ENCODE peak calls at places on chromosome 4, in seven cellular contexts. One of them, this sample, is unnamed.

GRCh38 chr4:82983450-82983849 is 27.2 kb downstream of the LIN54 start:
- DNase-seq in breast epithelium: no peak
- DNase-seq in A549: no peak
- DNase-seq in AG10803: no peak
- DNase-seq in cardiac fibroblast: no peak
- DNase-seq in HFF-Myc: no peak
- DNase-seq in AG09309: no peak
- DNase-seq in this sample: no peak

GRCh38 chr4:168880811-168881595 is 129.1 kb downstream of the CBR4 start:
- DNase-seq in breast epithelium: no peak
- DNase-seq in A549: no peak
- DNase-seq in AG10803: no peak
- DNase-seq in cardiac fibroblast: no peak
- DNase-seq in HFF-Myc: no peak
- DNase-seq in AG09309: no peak
- DNase-seq in this sample: no peak

GRCh38 chr4:1330761-1331590 is 16.0 kb upstream of the UVSSA start:
- DNase-seq in breast epithelium: no peak
- DNase-seq in A549: no peak
- DNase-seq in AG10803: no peak
- DNase-seq in cardiac fibroblast: no peak
- DNase-seq in HFF-Myc: no peak
- DNase-seq in AG09309: no peak
- DNase-seq in this sample: no peak

GRCh38 chr4:165813606-165814005 is 59.4 kb upstream of the TLL1 start:
- DNase-seq in breast epithelium: no peak
- DNase-seq in A549: no peak
- DNase-seq in AG10803: no peak
- DNase-seq in cardiac fibroblast: peak
- DNase-seq in HFF-Myc: no peak
- DNase-seq in AG09309: no peak
- DNase-seq in this sample: no peak

GRCh38 chr4:68797618-68798017 is 18.2 kb upstream of the UGT2B10 start:
- DNase-seq in breast epithelium: no peak
- DNase-seq in A549: no peak
- DNase-seq in AG10803: no peak
- DNase-seq in cardiac fibroblast: no peak
- DNase-seq in HFF-Myc: no peak
- DNase-seq in AG09309: no peak
- DNase-seq in this sample: no peak

GRCh38 chr4:159444668-159445067 is 341.8 kb downstream of the RAPGEF2 start:
- DNase-seq in breast epithelium: no peak
- DNase-seq in A549: peak
- DNase-seq in AG10803: peak
- DNase-seq in cardiac fibroblast: peak
- DNase-seq in HFF-Myc: no peak
- DNase-seq in AG09309: peak
- DNase-seq in this sample: no peak

GRCh38 chr4:110865611-110866254 is 242.9 kb upstream of the PITX2 start:
- DNase-seq in breast epithelium: no peak
- DNase-seq in A549: no peak
- DNase-seq in AG10803: peak
- DNase-seq in cardiac fibroblast: peak
- DNase-seq in HFF-Myc: no peak
- DNase-seq in AG09309: peak
- DNase-seq in this sample: no peak

GRCh38 chr4:188127157-188127874 is 11.9 kb upstream of the TRIML1 start:
- DNase-seq in breast epithelium: no peak
- DNase-seq in A549: peak
- DNase-seq in AG10803: peak
- DNase-seq in cardiac fibroblast: peak
- DNase-seq in HFF-Myc: peak
- DNase-seq in AG09309: peak
- DNase-seq in this sample: no peak

GRCh38 chr4:38745881-38746280 is 36.9 kb downstream of the TLR10 start:
- DNase-seq in breast epithelium: no peak
- DNase-seq in A549: no peak
- DNase-seq in AG10803: no peak
- DNase-seq in cardiac fibroblast: no peak
- DNase-seq in HFF-Myc: no peak
- DNase-seq in AG09309: no peak
- DNase-seq in this sample: no peak

GRCh38 chr4:153787156-153787555 is 1.7 kb downstream of the SFRP2 start:
- DNase-seq in breast epithelium: no peak
- DNase-seq in A549: no peak
- DNase-seq in AG10803: no peak
- DNase-seq in cardiac fibroblast: no peak
- DNase-seq in HFF-Myc: no peak
- DNase-seq in AG09309: no peak
- DNase-seq in this sample: no peak

GRCh38 chr4:153790962-153791551 is 2.2 kb upstream of the SFRP2 start:
- DNase-seq in breast epithelium: no peak
- DNase-seq in A549: peak
- DNase-seq in AG10803: peak
- DNase-seq in cardiac fibroblast: peak
- DNase-seq in HFF-Myc: no peak
- DNase-seq in AG09309: no peak
- DNase-seq in this sample: no peak

GRCh38 chr4:153788064-153788418 is 842 bp downstream of the SFRP2 start:
- DNase-seq in breast epithelium: no peak
- DNase-seq in A549: no peak
- DNase-seq in AG10803: no peak
- DNase-seq in cardiac fibroblast: no peak
- DNase-seq in HFF-Myc: no peak
- DNase-seq in AG09309: no peak
- DNase-seq in this sample: no peak

GRCh38 chr4:153789741-153790651 is 1.1 kb upstream of the SFRP2 start:
- DNase-seq in breast epithelium: no peak
- DNase-seq in A549: no peak
- DNase-seq in AG10803: peak
- DNase-seq in cardiac fibroblast: peak
- DNase-seq in HFF-Myc: no peak
- DNase-seq in AG09309: no peak
- DNase-seq in this sample: no peak

GRCh38 chr4:153788419-153789276 is at the start of gene SFRP2:
- DNase-seq in breast epithelium: no peak
- DNase-seq in A549: no peak
- DNase-seq in AG10803: no peak
- DNase-seq in cardiac fibroblast: no peak
- DNase-seq in HFF-Myc: no peak
- DNase-seq in AG09309: no peak
- DNase-seq in this sample: no peak
- H3K4me3 ChIP-seq in breast epithelium: peak
- H3K4me3 ChIP-seq in A549: no peak
- H3K4me3 ChIP-seq in AG10803: peak
- H3K4me3 ChIP-seq in cardiac fibroblast: no peak
- H3K4me3 ChIP-seq in HFF-Myc: peak
- H3K4me3 ChIP-seq in AG09309: no peak
- H3K4me3 ChIP-seq in this sample: peak

DNA sequence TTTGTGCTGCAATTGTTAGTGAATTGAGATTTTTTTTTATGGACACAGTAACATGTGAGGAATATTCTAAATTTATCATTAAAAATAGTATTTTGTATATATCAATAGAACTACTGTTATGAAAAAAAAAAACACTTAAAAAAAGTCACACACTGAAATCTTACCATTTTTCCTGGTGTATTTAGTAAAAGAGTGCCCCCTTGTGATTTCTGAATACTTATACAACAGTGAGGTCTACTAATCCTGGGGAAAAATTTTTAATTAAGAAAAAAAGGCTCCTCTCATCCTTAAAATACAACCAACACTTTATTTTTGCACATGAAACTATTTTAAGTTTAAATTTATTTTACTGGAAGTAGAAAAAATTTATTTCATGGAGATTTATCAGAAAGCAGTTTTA is 56.4 kb upstream of the SPOCK3 start:
- DNase-seq in breast epithelium: no peak
- DNase-seq in A549: peak
- DNase-seq in AG10803: no peak
- DNase-seq in cardiac fibroblast: peak
- DNase-seq in HFF-Myc: no peak
- DNase-seq in AG09309: no peak
- DNase-seq in this sample: no peak
- TF ChIP-seq CTCF in breast epithelium: no peak
- TF ChIP-seq CTCF in A549: peak
- TF ChIP-seq CTCF in AG10803: no peak
- TF ChIP-seq CTCF in cardiac fibroblast: peak
- TF ChIP-seq CTCF in HFF-Myc: no peak
- TF ChIP-seq CTCF in AG09309: no peak
- TF ChIP-seq CTCF in this sample: no peak

GRCh38 chr4:139736257-139736626 is 70.6 kb downstream of the MGST2 start:
- DNase-seq in breast epithelium: no peak
- DNase-seq in A549: no peak
- DNase-seq in AG10803: no peak
- DNase-seq in cardiac fibroblast: peak
- DNase-seq in HFF-Myc: no peak
- DNase-seq in AG09309: no peak
- DNase-seq in this sample: no peak
- H3K4me3 ChIP-seq in breast epithelium: peak
- H3K4me3 ChIP-seq in A549: no peak
- H3K4me3 ChIP-seq in AG10803: no peak
- H3K4me3 ChIP-seq in cardiac fibroblast: no peak
- H3K4me3 ChIP-seq in HFF-Myc: no peak
- H3K4me3 ChIP-seq in AG09309: no peak
- H3K4me3 ChIP-seq in this sample: no peak

DNA sequence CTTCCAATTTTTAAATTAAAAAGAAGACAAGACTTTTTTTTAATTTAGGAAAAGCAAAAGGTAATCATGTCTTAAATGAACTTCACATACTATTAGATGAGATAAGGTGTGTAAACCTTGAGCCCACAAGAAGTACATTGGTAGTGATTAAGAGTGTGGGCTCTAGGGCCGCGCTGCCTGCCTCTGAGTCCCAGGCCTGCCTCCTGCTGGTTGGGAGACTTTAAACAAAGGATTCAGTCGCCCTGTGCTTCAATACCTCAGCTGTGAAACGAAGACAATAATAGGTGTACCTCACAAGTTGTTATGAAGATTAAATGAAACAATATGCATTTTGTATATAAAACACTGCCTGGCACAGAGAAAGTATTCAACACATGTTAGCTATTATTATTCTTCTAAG is 95.9 kb upstream of the MYOZ2 start:
- DNase-seq in breast epithelium: no peak
- DNase-seq in A549: peak
- DNase-seq in AG10803: no peak
- DNase-seq in cardiac fibroblast: no peak
- DNase-seq in HFF-Myc: no peak
- DNase-seq in AG09309: no peak
- DNase-seq in this sample: no peak
- TF ChIP-seq CTCF in breast epithelium: no peak
- TF ChIP-seq CTCF in A549: no peak
- TF ChIP-seq CTCF in AG10803: peak
- TF ChIP-seq CTCF in cardiac fibroblast: peak
- TF ChIP-seq CTCF in HFF-Myc: peak
- TF ChIP-seq CTCF in AG09309: no peak
- TF ChIP-seq CTCF in this sample: no peak

GRCh38 chr4:128553665-128554515 is 255.6 kb upstream of the JADE1 start:
- DNase-seq in breast epithelium: no peak
- DNase-seq in A549: peak
- DNase-seq in AG10803: no peak
- DNase-seq in cardiac fibroblast: peak
- DNase-seq in HFF-Myc: no peak
- DNase-seq in AG09309: no peak
- DNase-seq in this sample: no peak

GRCh38 chr4:128551280-128551679 is 258.2 kb upstream of the JADE1 start:
- DNase-seq in breast epithelium: no peak
- DNase-seq in A549: no peak
- DNase-seq in AG10803: no peak
- DNase-seq in cardiac fibroblast: no peak
- DNase-seq in HFF-Myc: no peak
- DNase-seq in AG09309: no peak
- DNase-seq in this sample: no peak

GRCh38 chr4:128558896-128559669 is 250.4 kb upstream of the JADE1 start:
- DNase-seq in breast epithelium: no peak
- DNase-seq in A549: no peak
- DNase-seq in AG10803: peak
- DNase-seq in cardiac fibroblast: peak
- DNase-seq in HFF-Myc: no peak
- DNase-seq in AG09309: peak
- DNase-seq in this sample: no peak

GRCh38 chr4:128560754-128561495 is 248.6 kb upstream of the JADE1 start:
- DNase-seq in breast epithelium: no peak
- DNase-seq in A549: peak
- DNase-seq in AG10803: no peak
- DNase-seq in cardiac fibroblast: no peak
- DNase-seq in HFF-Myc: no peak
- DNase-seq in AG09309: no peak
- DNase-seq in this sample: no peak

GRCh38 chr4:128556756-128557155 is 252.7 kb upstream of the JADE1 start:
- DNase-seq in breast epithelium: no peak
- DNase-seq in A549: no peak
- DNase-seq in AG10803: no peak
- DNase-seq in cardiac fibroblast: no peak
- DNase-seq in HFF-Myc: no peak
- DNase-seq in AG09309: no peak
- DNase-seq in this sample: no peak
- H3K4me3 ChIP-seq in breast epithelium: no peak
- H3K4me3 ChIP-seq in A549: no peak
- H3K4me3 ChIP-seq in AG10803: no peak
- H3K4me3 ChIP-seq in cardiac fibroblast: no peak
- H3K4me3 ChIP-seq in HFF-Myc: no peak
- H3K4me3 ChIP-seq in AG09309: no peak
- H3K4me3 ChIP-seq in this sample: no peak

DNA sequence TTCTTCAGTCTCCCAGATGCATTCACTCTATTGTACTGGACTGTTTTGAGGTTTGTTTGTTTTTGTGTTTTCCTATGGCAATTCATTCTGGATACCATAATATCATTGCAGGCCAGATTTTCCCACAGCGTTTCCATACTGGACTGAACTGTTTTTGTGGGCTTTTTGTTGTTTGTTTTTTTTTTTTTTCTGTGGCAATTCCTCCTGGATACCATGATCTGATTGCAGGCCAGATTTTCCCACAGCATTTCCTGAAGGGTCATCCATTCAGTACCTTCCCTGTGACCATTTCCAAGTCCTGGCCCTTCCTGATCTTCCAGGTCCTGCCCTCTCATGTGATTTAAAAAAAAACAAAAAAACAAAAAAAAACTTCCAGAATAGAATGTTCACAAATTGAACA is 33.9 kb upstream of the FAM241A start:
- DNase-seq in breast epithelium: no peak
- DNase-seq in A549: no peak
- DNase-seq in AG10803: no peak
- DNase-seq in cardiac fibroblast: no peak
- DNase-seq in HFF-Myc: no peak
- DNase-seq in AG09309: no peak
- DNase-seq in this sample: no peak
- TF ChIP-seq CTCF in breast epithelium: no peak
- TF ChIP-seq CTCF in A549: no peak
- TF ChIP-seq CTCF in AG10803: no peak
- TF ChIP-seq CTCF in cardiac fibroblast: no peak
- TF ChIP-seq CTCF in HFF-Myc: no peak
- TF ChIP-seq CTCF in AG09309: no peak
- TF ChIP-seq CTCF in this sample: no peak

DNA sequence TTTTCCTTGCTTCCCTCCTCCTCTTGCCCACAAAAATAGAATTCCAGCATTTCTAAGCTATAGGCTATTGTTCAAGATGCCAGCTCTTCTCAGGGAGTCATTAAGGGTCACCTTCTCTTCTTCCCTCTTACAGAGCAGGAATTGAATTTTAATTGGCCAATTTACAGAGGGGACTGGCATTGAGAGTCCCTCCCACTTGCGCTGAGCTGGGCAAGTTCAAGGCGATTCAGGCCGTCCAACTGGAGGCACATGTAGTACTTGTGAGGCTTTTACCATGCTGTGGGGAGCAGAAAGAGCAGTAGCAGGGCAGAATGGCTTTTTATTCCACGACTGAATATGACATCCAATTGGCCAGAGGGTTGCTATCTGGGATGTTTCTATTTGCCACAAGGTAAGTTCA is 181.9 kb downstream of the SOWAHB start:
- DNase-seq in breast epithelium: no peak
- DNase-seq in A549: no peak
- DNase-seq in AG10803: no peak
- DNase-seq in cardiac fibroblast: no peak
- DNase-seq in HFF-Myc: no peak
- DNase-seq in AG09309: no peak
- DNase-seq in this sample: no peak
- H3K4me3 ChIP-seq in breast epithelium: no peak
- H3K4me3 ChIP-seq in A549: no peak
- H3K4me3 ChIP-seq in AG10803: no peak
- H3K4me3 ChIP-seq in cardiac fibroblast: no peak
- H3K4me3 ChIP-seq in HFF-Myc: no peak
- H3K4me3 ChIP-seq in AG09309: no peak
- H3K4me3 ChIP-seq in this sample: no peak